ENCODE peak calls at places on chromosomes 1 and 21, in seven cellular contexts. S is lower leg skin; L is heart left ventricle; E is NB4; O is IMR-90; H is CD8-positive, alpha-beta T cell; Z is heart right ventricle. U is an unnamed sample.

GRCh38 chr21:43712268-43712942 is 6.5 kb upstream of the PDXK start:
- DNase-seq in S (no peak), L (no peak), E (no peak), O (peak), H (no peak), Z (no peak), U (no peak)

GRCh38 chr1:83043192-83043591 is 955.7 kb downstream of the TTLL7 start:
- DNase-seq in S (no peak), L (no peak), E (no peak), O (no peak), H (no peak), Z (no peak), U (no peak)

GRCh38 chr1:214446772-214447556 is 104.4 kb downstream of the PTPN14 start:
- DNase-seq in S (peak), L (no peak), E (no peak), O (peak), H (no peak), Z (no peak), U (peak)

GRCh38 chr1:231138221-231138620 is 23.6 kb upstream of the TRIM67 start:
- DNase-seq in S (no peak), L (no peak), E (no peak), O (no peak), H (no peak), Z (no peak), U (no peak)

GRCh38 chr1:212141404-212141803 is 105.9 kb downstream of the DTL start:
- DNase-seq in S (peak), L (no peak), E (no peak), O (no peak), H (no peak), Z (no peak), U (no peak)

GRCh38 chr1:39720094-39720999 is 18.3 kb upstream of the PPIE start:
- DNase-seq in S (no peak), L (no peak), E (peak), O (peak), H (peak), Z (no peak), U (peak)

GRCh38 chr1:10530281-10530740 is 55.6 kb downstream of the PEX14 start:
- DNase-seq in S (no peak), L (no peak), E (peak), O (peak), H (no peak), Z (no peak), U (no peak)

GRCh38 chr21:45409466-45410150 is 4.6 kb downstream of the COL18A1 start:
- DNase-seq in S (no peak), L (peak), E (no peak), O (no peak), H (no peak), Z (peak), U (no peak)

GRCh38 chr1:244815600-244816099 is 19.8 kb upstream of the COX20 start:
- DNase-seq in S (no peak), L (no peak), E (peak), O (no peak), H (no peak), Z (no peak), U (no peak)

GRCh38 chr1:110309768-110310167 is 29.4 kb upstream of the RBM15 start:
- DNase-seq in S (no peak), L (no peak), E (no peak), O (peak), H (no peak), Z (no peak), U (no peak)

GRCh38 chr21:40717008-40717407 is 129.9 kb downstream of the DSCAM start:
- DNase-seq in S (no peak), L (no peak), E (no peak), O (no peak), H (no peak), Z (no peak), U (no peak)

DNA sequence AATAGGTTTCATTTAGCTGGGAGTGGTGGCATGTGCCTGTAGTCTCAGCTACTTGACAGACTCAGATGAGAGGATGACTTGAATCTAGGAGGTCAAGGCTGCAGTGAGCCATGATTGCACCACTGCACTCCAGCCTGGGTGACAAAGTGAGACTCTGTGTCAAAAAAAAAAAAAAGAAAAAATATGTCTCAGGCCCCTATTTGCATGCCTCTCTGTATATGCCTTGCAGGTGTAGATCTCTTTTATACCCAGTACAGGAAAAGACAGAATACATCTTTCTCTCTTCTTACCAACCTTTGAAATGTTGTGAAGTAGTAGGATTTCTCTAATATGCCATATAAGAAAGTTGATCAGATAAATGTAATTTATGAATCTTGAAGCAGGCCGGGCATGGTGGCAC is 6.4 kb downstream of the CNR2 start:
- DNase-seq in S (no peak), L (no peak), E (no peak), O (no peak), H (no peak), Z (no peak), U (no peak)
- TF ChIP-seq CTCF in S (no peak), L (no peak), E (no peak), O (no peak), H (no peak), Z (no peak), U (no peak)

GRCh38 chr1:35192056-35192852 is 691 bp downstream of the SFPQ start:
- DNase-seq in S (peak), L (peak), E (peak), O (peak), H (peak), Z (peak), U (peak)
- TF ChIP-seq CTCF in S (no peak), L (peak), E (no peak), O (peak), H (no peak), Z (no peak), U (no peak)

GRCh38 chr21:31696424-31696823 is 35.5 kb downstream of the SCAF4 start:
- DNase-seq in S (no peak), L (no peak), E (no peak), O (no peak), H (no peak), Z (no peak), U (no peak)

GRCh38 chr21:31688603-31689368 is 29.3 kb downstream of the SOD1 start:
- DNase-seq in S (no peak), L (no peak), E (no peak), O (peak), H (no peak), Z (no peak), U (no peak)

GRCh38 chr21:31698461-31698860 is 33.5 kb downstream of the SCAF4 start:
- DNase-seq in S (no peak), L (no peak), E (no peak), O (no peak), H (no peak), Z (no peak), U (no peak)

GRCh38 chr21:31693222-31693621 is 33.7 kb downstream of the SOD1 start:
- DNase-seq in S (no peak), L (no peak), E (no peak), O (no peak), H (no peak), Z (no peak), U (no peak)
- TF ChIP-seq CTCF in S (no peak), L (no peak), E (no peak), O (no peak), H (no peak), Z (no peak), U (no peak)

DNA sequence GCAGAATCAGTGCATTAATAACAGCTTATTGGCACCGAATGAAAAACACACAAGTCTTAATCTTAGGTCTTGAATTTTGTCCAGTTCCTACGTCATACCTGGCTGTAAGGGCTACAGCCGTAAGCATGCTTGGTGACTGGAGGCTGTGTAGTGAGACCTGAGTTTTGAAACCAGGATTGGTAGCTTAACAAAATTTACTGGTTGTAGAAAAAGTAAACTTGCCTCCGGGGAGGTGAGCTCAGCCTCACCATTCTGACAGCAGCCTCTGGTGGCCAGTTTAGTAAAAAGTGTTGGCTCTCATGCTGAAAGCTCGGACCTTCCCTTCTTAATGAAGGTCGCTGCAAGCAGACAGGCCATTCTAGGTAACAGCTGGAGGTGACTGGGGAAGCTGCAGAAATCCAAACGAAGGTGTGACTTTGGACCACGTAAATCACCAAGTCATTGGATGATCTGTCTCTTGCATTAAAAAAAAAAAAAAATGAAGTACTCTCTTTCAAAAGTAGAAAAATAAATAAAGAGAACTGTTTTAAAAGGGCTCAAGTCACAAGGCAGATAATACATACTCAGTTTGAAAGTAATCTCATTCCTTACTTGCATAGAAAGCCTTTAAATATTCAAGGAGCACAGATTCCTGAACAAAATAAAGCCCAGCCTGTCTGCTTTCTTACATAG is 48.8 kb downstream of the HLCS start:
- DNase-seq in S (no peak), L (peak), E (peak), O (peak), H (no peak), Z (peak), U (no peak)
- TF ChIP-seq CTCF in S (no peak), L (peak), E (peak), O (peak), H (no peak), Z (peak), U (peak)

DNA sequence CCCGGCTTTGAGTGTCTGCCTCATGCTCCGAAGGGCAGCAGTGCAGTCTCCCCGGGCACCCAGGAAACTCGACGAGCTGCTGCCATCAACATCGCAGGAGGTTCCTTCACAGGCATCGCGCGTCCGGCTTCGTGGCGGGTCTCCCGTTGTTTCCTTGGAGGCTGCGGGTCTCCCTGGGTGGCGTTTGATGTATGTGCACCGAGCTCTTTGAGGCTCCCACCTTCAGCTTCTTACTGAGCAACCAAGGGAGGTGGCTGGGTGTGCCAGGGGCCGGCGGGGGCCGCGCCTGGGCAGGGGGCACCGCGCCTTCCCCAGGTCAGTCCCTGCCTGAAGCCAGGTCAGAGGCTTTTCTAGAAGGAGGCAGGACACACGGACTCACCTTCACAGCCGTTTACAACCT is 21.6 kb upstream of the PEX10 start:
- DNase-seq in S (no peak), L (no peak), E (no peak), O (no peak), H (no peak), Z (no peak), U (no peak)
- TF ChIP-seq CTCF in S (no peak), L (no peak), E (no peak), O (no peak), H (no peak), Z (no peak), U (no peak)

U was measured in AG09319.